ENCODE peak calls at places on chromosomes 11 and 22, in seven cellular contexts. Q, B, N, D, L, H and G are unnamed samples.

GRCh38 chr11:92424281-92424680 is 199.7 kb downstream of the FAT3 start:
- DNase-seq in L (no peak), N (no peak), Q (no peak), D (no peak), H (no peak), B (no peak), G (peak; percentile 83)

GRCh38 chr11:35362571-35362980 is 56.8 kb downstream of the SLC1A2 start:
- DNase-seq in B (no peak), Q (no peak), L (peak; percentile 75), H (no peak), N (no peak), D (no peak), G (no peak)

GRCh38 chr11:114073506-114074381 is 14.2 kb downstream of the ZBTB16 start:
- DNase-seq in H (no peak), Q (no peak), L (no peak), N (no peak), B (no peak), D (no peak), G (no peak)

GRCh38 chr22:46929046-46929688 is 166.7 kb downstream of the TBC1D22A start:
- DNase-seq in N (no peak), B (no peak), H (no peak), D (no peak), Q (no peak), L (no peak), G (no peak)

GRCh38 chr22:23708270-23708669 is 17.5 kb downstream of the RGL4 start:
- DNase-seq in H (no peak), B (no peak), N (no peak), D (no peak), L (no peak), Q (no peak), G (no peak)

GRCh38 chr11:85165819-85166218 is 461.3 kb downstream of the DLG2 start:
- DNase-seq in L (no peak), D (no peak), Q (no peak), H (no peak), N (no peak), B (no peak), G (no peak)

GRCh38 chr11:126190792-126191191 is 20.7 kb downstream of the RPUSD4 start:
- DNase-seq in D (no peak), N (peak; percentile 62), B (no peak), L (no peak), Q (no peak), H (no peak), G (no peak)

GRCh38 chr11:76330651-76331050 is 50.3 kb downstream of the THAP12 start:
- DNase-seq in H (no peak), Q (no peak), B (no peak), N (no peak), D (no peak), L (no peak), G (no peak)

GRCh38 chr11:44729718-44730117 is 3.0 kb downstream of the TSPAN18 start:
- DNase-seq in D (no peak), L (no peak), N (peak; percentile 27), B (no peak), H (no peak), Q (no peak), G (no peak)

GRCh38 chr22:37508431-37508963 is 10.7 kb downstream of the CARD10 start:
- DNase-seq in L (no peak), Q (no peak), B (no peak), D (peak; percentile 80), H (no peak), N (no peak), G (no peak)

GRCh38 chr11:76327756-76328388 is 53.1 kb downstream of the THAP12 start:
- DNase-seq in H (no peak), B (no peak), N (no peak), L (no peak), Q (no peak), D (no peak), G (no peak)

GRCh38 chr11:132248585-132248984 is 878.2 kb downstream of the NTM start:
- DNase-seq in B (no peak), N (no peak), L (no peak), H (no peak), Q (no peak), D (no peak), G (no peak)

GRCh38 chr11:112281776-112282175 is 21.1 kb upstream of the PLET1 start:
- DNase-seq in H (no peak), B (no peak), Q (no peak), L (no peak), D (no peak), N (no peak), G (no peak)

GRCh38 chr11:112279901-112280267 is 19.2 kb upstream of the PLET1 start:
- DNase-seq in B (peak; percentile 79), D (peak; percentile 70), N (no peak), L (no peak), Q (peak; percentile 51), H (no peak), G (peak; percentile 15)

GRCh38 chr11:112277937-112278336 is 17.3 kb upstream of the PLET1 start:
- DNase-seq in H (no peak), L (no peak), D (no peak), B (no peak), Q (no peak), N (no peak), G (no peak)

GRCh38 chr11:112278803-112279202 is 18.1 kb upstream of the PLET1 start:
- DNase-seq in B (no peak), N (no peak), Q (no peak), L (no peak), H (no peak), D (no peak), G (no peak)

DNA sequence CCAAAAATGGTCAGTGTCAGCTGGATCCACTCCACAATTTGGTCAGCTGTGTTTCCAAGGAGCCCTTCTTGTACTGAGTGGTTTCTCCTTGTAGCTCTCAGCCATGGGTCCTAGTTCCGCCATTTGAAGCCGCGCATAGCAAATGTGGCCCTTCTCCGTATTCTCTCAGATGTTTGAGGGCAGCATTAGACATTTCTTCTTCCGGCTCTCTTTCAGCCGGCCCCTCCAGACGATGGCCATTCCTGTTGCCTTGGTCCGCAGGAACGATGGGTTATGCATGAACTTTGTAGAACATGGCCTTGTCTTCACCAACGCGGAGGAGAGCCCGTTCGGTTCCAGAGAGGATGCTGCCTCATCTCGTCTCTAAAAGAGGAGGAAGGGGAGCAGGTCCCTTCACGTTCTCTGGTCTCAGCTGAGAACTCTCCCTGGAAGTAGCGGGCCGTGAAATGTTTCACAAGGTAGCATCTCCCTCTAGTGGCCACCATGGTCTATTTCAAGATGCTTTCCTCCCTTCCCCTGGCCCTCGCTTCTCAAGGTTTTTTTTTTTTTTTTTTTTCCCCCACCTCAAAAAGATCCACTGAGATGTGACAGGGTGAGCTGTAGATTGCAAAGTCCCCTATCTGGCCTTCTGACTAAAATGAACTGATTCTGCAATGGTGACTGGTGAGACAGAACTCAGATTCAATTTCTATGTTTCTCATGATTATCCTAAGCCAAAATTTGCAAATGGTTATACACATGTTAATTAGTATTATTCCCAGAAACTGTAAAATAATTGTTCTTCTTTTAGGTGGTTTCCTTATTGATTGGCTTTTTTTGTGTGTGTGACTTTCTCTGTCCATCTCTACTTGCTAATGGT is 19.8 kb upstream of the PLET1 start:
- DNase-seq in H (peak; percentile 63), B (peak; percentile 92), L (peak; percentile 58), N (peak; percentile 79), Q (peak; percentile 66), D (peak; percentile 75), G (peak; percentile 77)
- TF ChIP-seq CTCF in H (peak; percentile 81), B (peak; percentile 74), L (peak; percentile 81), N (peak; percentile 77), Q (peak; percentile 57), D (peak; percentile 69), G (peak; percentile 69)

GRCh38 chr11:130163346-130164220 is 4.0 kb downstream of the ST14 start:
- DNase-seq in L (no peak), B (no peak), N (peak; percentile 44), H (no peak), Q (peak; percentile 45), D (no peak), G (no peak)
- H3K4me3 ChIP-seq in L (no peak overlapping the region), B (no peak overlapping the region), N (no peak overlapping the region), H (no peak overlapping the region), Q (no peak overlapping the region), D (no peak overlapping the region), G (no peak overlapping the region)

GRCh38 chr11:2310786-2311455 is 9.1 kb downstream of the TSPAN32 start:
- DNase-seq in B (no peak), Q (no peak), N (no peak), L (no peak), D (no peak), H (no peak), G (no peak)
- TF ChIP-seq CTCF in B (no peak), Q (no peak), N (no peak), L (no peak), D (no peak), H (no peak), G (no peak)

DNA sequence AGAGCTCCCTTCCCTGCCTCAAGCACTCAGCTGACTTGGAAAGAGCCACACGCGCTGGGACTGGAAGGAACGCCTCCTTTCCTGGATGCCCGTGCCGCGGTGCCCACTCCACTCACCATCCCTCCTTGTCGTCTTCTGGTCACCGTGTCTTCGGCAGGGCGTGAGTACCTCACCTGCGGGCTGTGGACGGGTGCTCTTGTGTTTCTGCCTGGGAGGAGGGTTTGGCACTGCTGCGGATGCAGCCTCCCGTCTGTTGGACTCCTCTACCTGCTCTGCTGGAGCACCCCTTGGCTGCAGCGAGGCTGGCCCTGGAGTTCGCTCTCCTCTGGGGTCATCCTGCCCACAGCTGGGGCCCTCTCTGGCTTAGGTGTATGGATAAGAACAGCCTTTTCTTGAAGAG is 612.7 kb downstream of the BRD1 start:
- DNase-seq in N (no peak), B (no peak), H (no peak), Q (peak; percentile 7), L (no peak), D (no peak), G (no peak)
- H3K4me3 ChIP-seq in N (no peak overlapping the region), B (no peak overlapping the region), H (no peak overlapping the region), Q (no peak overlapping the region), L (no peak overlapping the region), D (no peak overlapping the region), G (no peak overlapping the region)